ENCODE peak calls at places on chromosome 3, in eight cellular contexts. Z is adrenal gland, I is heart left ventricle, B is Peyer's patch, D is IMR-90, W is stomach, Q is A549, J is endothelial cell of umbilical vein. O is an unnamed sample.

GRCh38 chr3:58628823-58629562 is 37.6 kb downstream of the FAM3D start:
- DNase-seq in Z (no peak), I (no peak), B (no peak), D (peak; percentile 97), W (no peak), Q (no peak), J (peak; percentile 98), O (no peak)

GRCh38 chr3:176939022-176939817 is 258.1 kb downstream of the TBL1XR1 start:
- DNase-seq in Z (peak; percentile 50), I (no peak), B (no peak), D (peak; percentile 86), W (peak; percentile 36), Q (peak; percentile 69), J (peak; percentile 80), O (peak; percentile 26)

GRCh38 chr3:152399374-152399773 is 130.6 kb downstream of the MBNL1 start:
- DNase-seq in Z (no peak), I (no peak), B (no peak), D (peak; percentile 76), W (no peak), Q (peak; percentile 53), J (no peak), O (no peak)

GRCh38 chr3:125129512-125129962 is 73.7 kb upstream of the HEG1 start:
- DNase-seq in Z (peak; percentile 73), I (no peak), B (no peak), D (peak; percentile 99), W (peak; percentile 37), Q (peak; percentile 38), J (peak; percentile 40), O (peak; percentile 84)

GRCh38 chr3:120311863-120312794 is 27.1 kb upstream of the GPR156 start:
- DNase-seq in Z (no peak), I (peak; percentile 54), B (no peak), D (no peak), W (no peak), Q (no peak), J (no peak), O (no peak)

GRCh38 chr3:16407365-16407764 is 106.1 kb downstream of the RFTN1 start:
- DNase-seq in Z (no peak), I (no peak), B (no peak), D (no peak), W (no peak), Q (no peak), J (no peak), O (no peak)

GRCh38 chr3:60803812-60804211 is 447.4 kb downstream of the FHIT start:
- DNase-seq in Z (no peak), I (no peak), B (no peak), D (no peak), W (no peak), Q (no peak), J (no peak), O (no peak)

GRCh38 chr3:194369522-194370279 is at the start of gene LRRC15:
- DNase-seq in Z (peak; percentile 72), I (peak; percentile 32), B (no peak), D (peak; percentile 71), W (peak; percentile 28), Q (peak; percentile 27), J (peak; percentile 30), O (peak; percentile 84)

GRCh38 chr3:107841864-107842263 is 249.0 kb downstream of the CD47 start:
- DNase-seq in Z (no peak), I (no peak), B (no peak), D (no peak), W (no peak), Q (no peak), J (no peak), O (no peak)

GRCh38 chr3:164533275-164533674 is 545.0 kb downstream of the SI start:
- DNase-seq in Z (no peak), I (no peak), B (no peak), D (no peak), W (no peak), Q (no peak), J (no peak), O (no peak)

GRCh38 chr3:16665282-16665741 is 60.1 kb upstream of the DAZL start:
- DNase-seq in Z (no peak), I (no peak), B (no peak), D (no peak), W (no peak), Q (peak; percentile 26), J (no peak), O (peak; percentile 33)

GRCh38 chr3:76456322-76456721 is 583.6 kb upstream of the ROBO2 start:
- DNase-seq in Z (no peak), I (no peak), B (no peak), D (no peak), W (no peak), Q (no peak), J (no peak), O (no peak)

GRCh38 chr3:139120336-139120971 is 75.8 kb upstream of the PRR23C start:
- DNase-seq in Z (no peak), I (no peak), B (no peak), D (peak; percentile 87), W (no peak), Q (peak; percentile 20), J (no peak), O (no peak)

GRCh38 chr3:143826296-143826695 is 22.0 kb downstream of the SLC9A9 start:
- DNase-seq in Z (no peak), I (no peak), B (no peak), D (no peak), W (no peak), Q (no peak), J (no peak), O (no peak)

GRCh38 chr3:12954891-12955650 is 113.7 kb upstream of the RPL32 start:
- DNase-seq in Z (peak; percentile 83), I (peak; percentile 92), B (peak; percentile 70), D (no peak), W (peak; percentile 83), Q (no peak), J (peak; percentile 55), O (peak; percentile 38)

GRCh38 chr3:166283856-166284255 is 446.6 kb upstream of the BCHE start:
- DNase-seq in Z (peak; percentile 28), I (no peak), B (no peak), D (peak; percentile 90), W (no peak), Q (peak; percentile 28), J (peak; percentile 85), O (no peak)

GRCh38 chr3:10370429-10370828 is 49.5 kb upstream of the SEC13 start:
- DNase-seq in Z (no peak), I (no peak), B (no peak), D (peak; percentile 87), W (no peak), Q (no peak), J (no peak), O (peak; percentile 71)

DNA sequence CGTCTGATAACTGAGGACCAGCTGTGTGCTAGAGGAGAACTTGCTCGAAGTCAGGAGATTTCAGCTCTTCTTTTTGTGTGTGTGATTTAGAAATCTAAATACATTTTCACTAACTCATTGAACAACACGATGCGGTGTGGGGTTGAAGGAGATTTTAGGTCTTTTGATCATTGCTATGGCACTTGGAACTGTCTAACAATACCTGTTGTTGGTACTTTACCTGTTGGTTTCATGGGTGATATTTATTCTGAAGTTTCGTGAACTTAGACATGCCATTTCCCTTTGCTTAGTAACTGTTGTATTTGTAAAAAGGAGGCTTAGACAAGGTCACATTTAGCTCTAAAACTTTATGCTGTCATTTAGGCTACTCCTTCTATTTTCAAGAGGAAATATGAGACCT is 99.9 kb downstream of the ITPR1 start:
- DNase-seq in Z (no peak), I (no peak), B (no peak), D (no peak), W (no peak), Q (no peak), J (no peak), O (no peak)
- TF ChIP-seq POLR2A in Z (no peak), I (no peak), B (no peak), D (no peak), W (no peak), Q (no peak), J (no peak), O (no peak)

DNA sequence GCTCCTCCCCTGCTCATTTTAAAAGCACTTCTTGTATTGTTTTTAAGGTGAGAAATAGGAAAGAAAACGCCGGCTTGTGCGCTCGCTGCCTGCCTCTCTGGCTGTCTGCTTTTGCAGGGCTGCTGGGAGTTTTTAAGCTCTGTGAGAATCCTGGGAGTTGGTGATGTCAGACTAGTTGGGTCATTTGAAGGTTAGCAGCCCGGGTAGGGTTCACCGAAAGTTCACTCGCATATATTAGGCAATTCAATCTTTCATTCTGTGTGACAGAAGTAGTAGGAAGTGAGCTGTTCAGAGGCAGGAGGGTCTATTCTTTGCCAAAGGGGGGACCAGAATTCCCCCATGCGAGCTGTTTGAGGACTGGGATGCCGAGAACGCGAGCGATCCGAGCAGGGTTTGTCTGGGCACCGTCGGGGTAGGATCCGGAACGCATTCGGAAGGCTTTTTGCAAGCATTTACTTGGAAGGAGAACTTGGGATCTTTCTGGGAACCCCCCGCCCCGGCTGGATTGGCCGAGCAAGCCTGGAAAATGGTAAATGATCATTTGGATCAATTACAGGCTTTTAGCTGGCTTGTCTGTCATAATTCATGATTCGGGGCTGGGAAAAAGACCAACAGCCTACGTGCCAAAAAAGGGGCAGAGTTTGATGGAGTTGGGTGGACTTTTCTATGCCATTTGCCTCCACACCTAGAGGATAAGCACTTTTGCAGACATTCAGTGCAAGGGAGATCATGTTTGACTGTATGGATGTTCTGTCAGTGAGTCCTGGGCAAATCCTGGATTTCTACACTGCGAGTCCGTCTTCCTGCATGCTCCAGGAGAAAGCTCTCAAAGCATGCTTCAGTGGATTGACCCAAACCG is at the start of gene RARB:
- DNase-seq in Z (peak; percentile 76), I (peak; percentile 72), B (no peak), D (peak; percentile 81), W (peak; percentile 61), Q (peak; percentile 95), J (peak; percentile 98), O (peak; percentile 55)
- TF ChIP-seq POLR2A in Z (peak; percentile 90), I (peak; percentile 96), B (peak; percentile 66), D (no peak), W (no peak), Q (peak; percentile 95), J (peak; percentile 96), O (peak; percentile 61)

GRCh38 chr3:197428961-197429360 is 126.8 kb downstream of the BDH1 start:
- DNase-seq in Z (no peak), I (no peak), B (no peak), D (no peak), W (no peak), Q (no peak), J (peak; percentile 38), O (no peak)

GRCh38 chr3:197426161-197426566 is 127.8 kb upstream of the DLG1 start:
- DNase-seq in Z (no peak), I (no peak), B (no peak), D (no peak), W (no peak), Q (no peak), J (no peak), O (no peak)

GRCh38 chr3:197427013-197427412 is 128.6 kb upstream of the DLG1 start:
- DNase-seq in Z (no peak), I (no peak), B (no peak), D (no peak), W (no peak), Q (no peak), J (no peak), O (no peak)

GRCh38 chr3:197430502-197430901 is 125.3 kb downstream of the BDH1 start:
- DNase-seq in Z (no peak), I (no peak), B (no peak), D (no peak), W (no peak), Q (no peak), J (no peak), O (no peak)

GRCh38 chr3:197428117-197428761 is 127.5 kb downstream of the BDH1 start:
- DNase-seq in Z (no peak), I (peak; percentile 65), B (no peak), D (peak; percentile 36), W (peak; percentile 65), Q (peak; percentile 29), J (peak; percentile 63), O (peak; percentile 84)
- TF ChIP-seq POLR2A in Z (peak; percentile 10), I (peak; percentile 16), B (no peak), D (no peak), W (no peak), Q (no peak), J (peak; percentile 59), O (peak; percentile 68)

GRCh38 chr3:59631482-59631881 is 581.7 kb upstream of the CFAP20DC start:
- DNase-seq in Z (no peak), I (no peak), B (no peak), D (no peak), W (no peak), Q (no peak), J (no peak), O (no peak)
- TF ChIP-seq POLR2A in Z (no peak), I (no peak), B (no peak), D (no peak), W (no peak), Q (no peak), J (no peak), O (no peak)

O was measured in H54.